ENCODE peak calls at places on chromosomes 13 and 19, in eight cellular contexts. D is fibroblast of lung; U is fibroblast of the aortic adventitia; O is endodermal cell; Q is GM12864; P is CD4-positive, alpha-beta T cell; X is tibial nerve; H is HFFc6. K is an unnamed sample.

GRCh38 chr19:38685666-38686529 is 38.4 kb downstream of the ACTN4 start:
- DNase-seq in D (peak), U (peak), O (peak), Q (no peak), P (no peak), X (no peak), H (peak), K (no peak)

GRCh38 chr19:5138606-5139594 is 170.0 kb downstream of the KDM4B start:
- DNase-seq in D (peak), U (no peak), O (no peak), Q (peak), P (peak), X (no peak), H (no peak), K (no peak)

GRCh38 chr19:34645551-34645950 is 31.4 kb downstream of the SCGB2B2 start:
- DNase-seq in D (no peak), U (no peak), O (no peak), Q (no peak), P (no peak), X (no peak), H (no peak), K (no peak)

GRCh38 chr19:29843180-29844051 is 31.6 kb downstream of the CCNE1 start:
- DNase-seq in D (peak), U (peak), O (peak), Q (no peak), P (no peak), X (no peak), H (no peak), K (no peak)

GRCh38 chr19:30390356-30390988 is 18.3 kb downstream of the ZNF536 start:
- DNase-seq in D (no peak), U (no peak), O (peak), Q (no peak), P (no peak), X (no peak), H (no peak), K (peak)

GRCh38 chr19:28883241-28883693 is 329.7 kb downstream of the UQCRFS1 start:
- DNase-seq in D (peak), U (peak), O (peak), Q (no peak), P (no peak), X (no peak), H (peak), K (peak)

GRCh38 chr13:28719656-28720055 is 886 bp upstream of the SLC46A3 start:
- DNase-seq in D (peak), U (peak), O (no peak), Q (no peak), P (no peak), X (no peak), H (peak), K (no peak)

GRCh38 chr13:101026736-101027398 is 352.3 kb upstream of the TMTC4 start:
- DNase-seq in D (no peak), U (no peak), O (no peak), Q (no peak), P (no peak), X (no peak), H (no peak), K (no peak)

GRCh38 chr13:75879656-75880055 is 243.5 kb downstream of the LMO7 start:
- DNase-seq in D (no peak), U (no peak), O (no peak), Q (no peak), P (no peak), X (no peak), H (no peak), K (no peak)

GRCh38 chr13:26967119-26968038 is 204.2 kb downstream of the USP12 start:
- DNase-seq in D (peak), U (peak), O (no peak), Q (no peak), P (no peak), X (no peak), H (no peak), K (no peak)

GRCh38 chr13:40087021-40088002 is 431.9 kb downstream of the COG6 start:
- DNase-seq in D (no peak), U (no peak), O (peak), Q (no peak), P (no peak), X (no peak), H (no peak), K (no peak)

GRCh38 chr19:6694147-6694815 is 24.3 kb upstream of the TNFSF14 start:
- DNase-seq in D (no peak), U (no peak), O (no peak), Q (no peak), P (no peak), X (no peak), H (no peak), K (no peak)

GRCh38 chr13:28185256-28185655 is 46.9 kb downstream of the PAN3 start:
- DNase-seq in D (no peak), U (peak), O (no peak), Q (no peak), P (no peak), X (no peak), H (no peak), K (no peak)

GRCh38 chr13:42398542-42398941 is 126.6 kb downstream of the AKAP11 start:
- DNase-seq in D (no peak), U (peak), O (no peak), Q (no peak), P (no peak), X (no peak), H (no peak), K (no peak)

GRCh38 chr13:44759222-44759721 is 183.1 kb upstream of the TSC22D1 start:
- DNase-seq in D (no peak), U (no peak), O (peak), Q (no peak), P (no peak), X (no peak), H (no peak), K (no peak)

GRCh38 chr19:49971991-49972401 is 11.0 kb upstream of the SIGLEC11 start:
- DNase-seq in D (no peak), U (no peak), O (no peak), Q (no peak), P (no peak), X (no peak), H (no peak), K (no peak)

GRCh38 chr19:13610042-13610691 is 103.9 kb upstream of the CACNA1A start:
- DNase-seq in D (no peak), U (no peak), O (peak), Q (no peak), P (no peak), X (no peak), H (no peak), K (no peak)

GRCh38 chr13:39765801-39766463 is 110.5 kb downstream of the COG6 start:
- DNase-seq in D (peak), U (no peak), O (peak), Q (no peak), P (no peak), X (no peak), H (no peak), K (no peak)

GRCh38 chr13:110012102-110012739 is 225.8 kb upstream of the IRS2 start:
- DNase-seq in D (peak), U (peak), O (no peak), Q (no peak), P (no peak), X (no peak), H (peak), K (no peak)

GRCh38 chr19:19087676-19088075 is 23.9 kb downstream of the SLC25A42 start:
- DNase-seq in D (no peak), U (no peak), O (no peak), Q (no peak), P (no peak), X (no peak), H (no peak), K (no peak)

GRCh38 chr19:15631817-15632216 is 8.9 kb upstream of the CYP4F3 start:
- DNase-seq in D (no peak), U (no peak), O (peak), Q (no peak), P (peak), X (no peak), H (no peak), K (peak)
- TF ChIP-seq CTCF in D (peak), U (peak), O (peak), Q (peak), P (peak), X (no peak), H (peak), K (peak)

GRCh38 chr19:1220452-1221037 is 15.0 kb downstream of the STK11 start:
- DNase-seq in D (no peak), U (no peak), O (no peak), Q (no peak), P (no peak), X (no peak), H (no peak), K (no peak)
- TF ChIP-seq CTCF in D (no peak), U (peak), O (no peak), Q (peak), P (no peak), X (no peak), H (no peak), K (peak)

GRCh38 chr13:51148223-51148951 is 37.3 kb upstream of the C13orf42 start:
- DNase-seq in D (no peak), U (no peak), O (peak), Q (no peak), P (no peak), X (no peak), H (no peak), K (peak)

GRCh38 chr13:51146667-51147066 is 35.6 kb upstream of the C13orf42 start:
- DNase-seq in D (no peak), U (no peak), O (no peak), Q (no peak), P (no peak), X (no peak), H (no peak), K (no peak)

GRCh38 chr13:51147732-51148131 is 36.7 kb upstream of the C13orf42 start:
- DNase-seq in D (no peak), U (no peak), O (no peak), Q (no peak), P (no peak), X (no peak), H (no peak), K (no peak)

GRCh38 chr13:51151463-51151862 is 40.4 kb upstream of the C13orf42 start:
- DNase-seq in D (no peak), U (no peak), O (no peak), Q (no peak), P (no peak), X (no peak), H (no peak), K (peak)

GRCh38 chr13:51148952-51149573 is 38.0 kb upstream of the C13orf42 start:
- DNase-seq in D (peak), U (peak), O (peak), Q (no peak), P (no peak), X (no peak), H (peak), K (peak)
- TF ChIP-seq CTCF in D (peak), U (peak), O (peak), Q (peak), P (no peak), X (peak), H (peak), K (peak)

DNA sequence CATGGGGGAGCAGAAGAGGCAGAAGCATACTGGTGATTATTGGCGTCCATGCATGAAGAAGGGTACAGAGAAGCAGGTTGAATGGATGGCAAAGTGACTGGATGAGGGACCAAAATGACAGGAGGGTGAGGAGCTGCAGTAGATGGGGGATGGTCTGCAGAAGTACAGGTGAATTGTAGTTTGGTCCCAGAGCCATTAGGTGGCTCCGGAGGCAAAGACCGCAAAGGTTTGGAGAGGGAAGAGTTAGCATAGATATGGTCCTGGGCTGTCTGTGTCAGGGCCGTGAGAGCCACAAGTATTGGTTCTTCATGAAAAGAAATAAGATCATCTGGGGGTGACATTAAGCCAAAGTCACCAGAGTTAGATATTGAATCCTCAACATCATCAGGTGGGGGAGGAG is 59.0 kb upstream of the ZNF726 start:
- DNase-seq in D (no peak), U (no peak), O (peak), Q (no peak), P (no peak), X (no peak), H (no peak), K (no peak)
- TF ChIP-seq CTCF in D (no peak), U (no peak), O (peak), Q (no peak), P (no peak), X (no peak), H (no peak), K (no peak)

DNA sequence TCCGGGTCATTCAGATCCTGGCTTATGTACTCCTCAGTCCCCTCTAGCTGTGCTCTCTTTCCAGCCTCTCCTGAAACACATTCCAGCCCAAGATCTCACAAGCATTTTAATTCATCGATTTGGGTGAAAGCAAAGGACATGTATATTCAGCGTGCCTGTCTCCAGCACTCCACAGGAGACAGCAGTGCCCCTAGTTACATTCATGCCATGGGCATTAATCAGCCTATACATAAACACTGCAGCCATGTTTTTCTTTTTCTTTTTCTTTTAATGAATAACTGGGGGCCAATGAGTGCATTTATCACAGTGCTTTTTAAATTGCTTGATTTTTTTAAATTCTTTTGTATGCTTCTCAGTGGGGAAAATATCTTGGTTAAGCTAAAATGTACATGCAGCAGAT is 199.1 kb downstream of the DCT start:
- DNase-seq in D (no peak), U (no peak), O (no peak), Q (no peak), P (no peak), X (no peak), H (no peak), K (no peak)
- TF ChIP-seq CTCF in D (no peak), U (no peak), O (no peak), Q (no peak), P (no peak), X (no peak), H (no peak), K (peak)

GRCh38 chr13:29845440-29846056 is 4.9 kb downstream of the UBL3 start:
- DNase-seq in D (peak), U (peak), O (no peak), Q (no peak), P (no peak), X (no peak), H (no peak), K (no peak)
- TF ChIP-seq CTCF in D (peak), U (peak), O (peak), Q (no peak), P (peak), X (peak), H (peak), K (peak)

GRCh38 chr13:20288561-20288960 is 56.4 kb upstream of the GJB6 start:
- DNase-seq in D (no peak), U (no peak), O (no peak), Q (no peak), P (no peak), X (no peak), H (no peak), K (no peak)

GRCh38 chr13:20294497-20294896 is 62.4 kb upstream of the GJB6 start:
- DNase-seq in D (no peak), U (no peak), O (peak), Q (no peak), P (no peak), X (no peak), H (no peak), K (no peak)

GRCh38 chr13:20291675-20292074 is 59.6 kb upstream of the GJB6 start:
- DNase-seq in D (no peak), U (no peak), O (no peak), Q (no peak), P (no peak), X (no peak), H (no peak), K (no peak)

GRCh38 chr13:20287976-20288375 is 55.9 kb upstream of the GJB6 start:
- DNase-seq in D (no peak), U (no peak), O (no peak), Q (no peak), P (no peak), X (no peak), H (no peak), K (no peak)

DNA sequence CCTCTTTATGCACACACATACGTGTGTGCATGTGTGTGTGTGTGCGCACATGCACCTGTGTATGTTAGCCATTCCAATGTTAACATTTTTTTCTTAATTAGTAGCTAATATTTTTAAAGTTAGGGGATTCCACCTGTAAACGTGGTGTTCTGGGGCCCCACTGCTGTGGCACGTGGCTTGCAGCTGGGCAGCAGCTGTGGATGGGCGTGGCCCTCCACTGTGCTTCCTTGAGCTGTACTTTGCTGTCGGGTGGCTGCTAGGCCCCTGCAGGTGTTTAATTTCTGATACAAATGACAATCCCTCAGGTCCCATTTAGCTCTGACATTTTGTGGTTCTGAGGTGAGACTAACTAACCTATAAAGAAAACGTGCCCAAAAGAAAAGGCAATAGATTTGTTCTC is 58.9 kb upstream of the GJB6 start:
- DNase-seq in D (no peak), U (no peak), O (no peak), Q (no peak), P (no peak), X (no peak), H (no peak), K (no peak)
- TF ChIP-seq CTCF in D (no peak), U (no peak), O (no peak), Q (no peak), P (no peak), X (no peak), H (no peak), K (no peak)

GRCh38 chr19:48726573-48726972 is 7.0 kb upstream of the MAMSTR start:
- DNase-seq in D (no peak), U (no peak), O (no peak), Q (no peak), P (no peak), X (no peak), H (no peak), K (no peak)

GRCh38 chr19:48722196-48722708 is 2.7 kb upstream of the MAMSTR start:
- DNase-seq in D (no peak), U (no peak), O (no peak), Q (no peak), P (no peak), X (no peak), H (no peak), K (no peak)

GRCh38 chr19:48720613-48721296 is 1.2 kb upstream of the MAMSTR start:
- DNase-seq in D (peak), U (peak), O (peak), Q (peak), P (peak), X (peak), H (peak), K (peak)

GRCh38 chr19:48728882-48729645 is 9.5 kb upstream of the MAMSTR start:
- DNase-seq in D (no peak), U (no peak), O (peak), Q (no peak), P (no peak), X (no peak), H (no peak), K (no peak)

DNA sequence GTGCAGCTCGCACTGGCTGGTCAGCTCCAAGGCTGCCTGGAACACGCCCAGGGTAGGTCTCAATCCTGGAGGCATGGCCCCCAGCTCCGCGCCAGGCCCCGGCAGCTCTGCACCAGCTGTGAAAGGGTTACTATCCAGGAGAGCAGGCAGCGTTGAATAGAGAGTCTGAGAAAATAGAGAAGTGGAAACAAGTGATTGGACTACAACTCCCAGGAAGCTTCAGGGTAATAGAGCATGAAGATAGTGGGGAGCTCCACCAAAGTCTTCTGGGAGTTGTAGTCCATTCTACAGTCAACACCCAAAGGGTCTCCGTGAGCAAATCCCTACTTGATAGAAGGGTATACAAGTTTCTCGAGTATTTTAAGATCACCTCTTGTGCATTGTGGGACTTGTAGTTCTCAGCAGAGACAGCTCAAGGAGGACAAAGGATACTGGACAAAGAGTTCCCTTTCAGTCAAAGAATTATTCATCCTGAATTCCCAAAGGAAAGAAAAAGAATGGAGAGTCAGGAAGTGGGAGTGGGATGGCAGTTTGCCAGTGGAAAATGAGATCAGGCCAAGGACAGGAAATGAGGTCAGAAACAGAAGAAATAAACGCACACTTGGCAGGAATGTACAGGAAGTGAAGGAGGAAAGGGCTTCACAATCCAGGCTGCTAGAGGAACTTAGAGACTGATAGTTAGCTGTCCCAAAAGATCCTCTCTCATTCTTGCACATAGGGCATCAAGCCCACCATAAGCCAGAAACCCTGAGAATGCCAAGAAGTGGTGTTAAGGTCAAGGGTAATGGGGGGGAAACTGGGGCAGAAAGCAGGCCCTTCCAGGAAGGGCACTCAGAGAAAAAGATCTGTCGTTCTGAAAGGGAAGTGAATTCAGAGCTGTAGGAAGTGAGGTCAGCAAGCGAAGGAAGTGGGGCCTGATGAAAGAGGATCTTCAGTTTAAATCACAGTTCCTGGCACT is 5.5 kb upstream of the MAMSTR start:
- DNase-seq in D (peak), U (peak), O (peak), Q (no peak), P (no peak), X (no peak), H (peak), K (no peak)
- TF ChIP-seq CTCF in D (no peak), U (no peak), O (no peak), Q (no peak), P (no peak), X (no peak), H (no peak), K (no peak)

DNA sequence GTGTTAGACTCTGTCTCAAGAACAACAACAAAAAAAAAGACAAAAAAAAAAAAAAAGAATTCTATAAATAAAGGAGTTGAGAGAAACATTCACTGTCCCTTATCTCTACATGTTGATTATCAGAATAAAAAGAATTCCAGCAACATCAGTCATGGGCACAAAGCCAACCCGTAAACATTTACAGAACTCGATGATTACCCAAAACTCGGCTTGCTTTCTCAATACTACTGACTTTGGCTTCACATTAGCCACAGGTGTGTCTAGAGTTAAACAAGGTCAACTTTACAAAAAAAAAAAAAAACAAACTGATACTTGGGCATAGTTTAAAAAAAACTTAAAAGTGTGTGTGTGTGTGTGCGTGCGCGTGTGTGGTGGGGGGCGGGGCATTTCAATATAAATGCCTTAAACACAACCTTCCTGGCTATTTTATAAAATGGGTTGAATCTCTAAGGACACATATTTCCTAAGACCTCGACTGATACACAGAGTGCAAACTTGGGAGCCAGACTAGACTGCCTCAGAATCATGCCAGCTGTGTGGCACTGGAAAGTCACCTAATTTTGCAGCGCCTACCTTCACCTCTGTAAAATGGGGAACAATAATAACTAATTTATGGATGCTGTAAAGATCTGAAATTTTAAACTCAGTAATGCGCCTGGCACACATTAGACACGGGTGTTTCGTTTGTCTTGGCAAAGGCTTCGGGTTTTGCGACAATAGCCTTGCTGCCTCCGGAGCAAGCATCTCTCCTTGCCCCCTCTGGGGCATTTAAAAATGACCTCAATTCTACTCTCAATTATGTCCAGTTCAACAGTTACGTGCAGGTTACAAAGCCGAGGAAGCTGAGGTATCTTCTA is 925 bp downstream of the EBPL start:
- DNase-seq in D (peak), U (peak), O (no peak), Q (no peak), P (no peak), X (no peak), H (peak), K (no peak)
- TF ChIP-seq CTCF in D (no peak), U (no peak), O (no peak), Q (no peak), P (no peak), X (no peak), H (no peak), K (no peak)